ENCODE peak calls at places on chromosomes 11 and 22, in eight cellular contexts. P is germinal center; Y is AG09309; O is COR-L47; Z is small intestine; B is stimulated activated naive CD4-positive, alpha-beta T cell; G is lower lobe of right lung; C is substantia nigra. T is an unnamed sample.

GRCh38 chr22:43897751-43898261 is 6.0 kb upstream of the PNPLA5 start:
- DNase-seq in O (no peak), G (no peak), P (no peak), B (no peak), C (no peak), Y (no peak), Z (no peak), T (no peak)

GRCh38 chr22:19571207-19571795 is 47.1 kb upstream of the CLDN5 start:
- DNase-seq in G (no peak), P (no peak), Z (no peak), B (no peak), Y (no peak), C (no peak), O (no peak), T (no peak)

GRCh38 chr11:133913761-133914160 is 43.0 kb downstream of the IGSF9B start:
- DNase-seq in P (no peak), Z (no peak), C (no peak), G (no peak), Y (no peak), B (no peak), O (no peak), T (no peak)

GRCh38 chr11:46063138-46063537 is 58.1 kb downstream of the PHF21A start:
- DNase-seq in P (no peak), Y (no peak), C (no peak), G (no peak), O (no peak), B (no peak), Z (no peak), T (no peak)

GRCh38 chr11:17719028-17719939 is at the start of gene MYOD1:
- DNase-seq in C (no peak), O (peak), P (no peak), G (no peak), Y (no peak), B (no peak), Z (no peak), T (peak)

GRCh38 chr22:45516923-45517675 is 14.4 kb downstream of the FBLN1 start:
- DNase-seq in Y (no peak), G (no peak), O (no peak), B (no peak), Z (no peak), P (no peak), C (no peak), T (no peak)

GRCh38 chr11:82315093-82315492 is 418.6 kb downstream of the FAM181B start:
- DNase-seq in Y (no peak), G (no peak), O (no peak), Z (peak), P (no peak), C (no peak), B (no peak), T (no peak)

GRCh38 chr11:9535189-9535781 is 38.2 kb upstream of the WEE1 start:
- DNase-seq in Z (peak), B (peak), O (peak), Y (peak), G (peak), P (peak), C (peak), T (peak)

GRCh38 chr11:107598225-107599139 is 7.5 kb downstream of the ELMOD1 start:
- DNase-seq in P (peak), Z (peak), B (no peak), C (no peak), Y (no peak), O (no peak), G (peak), T (no peak)

GRCh38 chr11:47233989-47234668 is 14.5 kb downstream of the ACP2 start:
- DNase-seq in P (no peak), Y (no peak), Z (peak), O (peak), C (no peak), G (no peak), B (peak), T (peak)

GRCh38 chr22:46748948-46749681 is 11.1 kb upstream of the CERK start:
- DNase-seq in Z (no peak), P (no peak), C (no peak), O (no peak), Y (no peak), B (peak), G (no peak), T (peak)

GRCh38 chr11:78708388-78708787 is 133.7 kb upstream of the NARS2 start:
- DNase-seq in P (no peak), B (no peak), G (no peak), Y (no peak), C (no peak), O (no peak), Z (no peak), T (no peak)

GRCh38 chr11:105757107-105757506 is 147.2 kb downstream of the GRIA4 start:
- DNase-seq in O (no peak), Z (no peak), Y (no peak), P (no peak), C (no peak), G (no peak), B (no peak), T (no peak)

GRCh38 chr11:123707606-123708205 is 33.8 kb downstream of the ZNF202 start:
- DNase-seq in O (peak), B (peak), C (peak), Y (no peak), G (no peak), P (peak), Z (peak), T (peak)

GRCh38 chr11:131748146-131749050 is 378.0 kb downstream of the NTM start:
- DNase-seq in O (peak), P (peak), Z (peak), C (peak), Y (no peak), G (no peak), B (no peak), T (peak)

GRCh38 chr11:101880208-101880607 is 34.6 kb upstream of the CEP126 start:
- DNase-seq in C (no peak), O (peak), Z (peak), P (peak), Y (no peak), G (no peak), B (no peak), T (no peak)

GRCh38 chr11:65266210-65266609 is 4.4 kb downstream of the POLA2 start:
- DNase-seq in P (no peak), B (no peak), C (no peak), O (no peak), Y (no peak), G (no peak), Z (no peak), T (no peak)

GRCh38 chr11:69479591-69480271 is 1.7 kb upstream of the LINC01488 start:
- DNase-seq in B (no peak), G (peak), P (no peak), Z (peak), O (no peak), C (no peak), Y (no peak), T (peak)

GRCh38 chr11:16801288-16801980 is 63.0 kb downstream of the C11orf58 start:
- DNase-seq in Y (no peak), B (no peak), O (no peak), Z (no peak), P (no peak), G (no peak), C (no peak), T (no peak)

GRCh38 chr11:373716-374551 is 4.6 kb downstream of the B4GALNT4 start:
- DNase-seq in B (no peak), Z (no peak), Y (no peak), O (no peak), G (no peak), P (no peak), C (peak), T (no peak)

GRCh38 chr11:84747871-84748270 is 879.3 kb downstream of the DLG2 start:
- DNase-seq in Y (no peak), Z (no peak), O (no peak), C (no peak), G (no peak), P (no peak), B (peak), T (no peak)

GRCh38 chr11:44634401-44635281 is 69.2 kb downstream of the CD82 start:
- DNase-seq in G (no peak), B (no peak), O (peak), Z (no peak), Y (no peak), C (peak), P (no peak), T (peak)

GRCh38 chr11:43649501-43649900 is 31.0 kb upstream of the HSD17B12 start:
- DNase-seq in O (no peak), P (no peak), G (no peak), Z (no peak), Y (no peak), B (no peak), C (no peak), T (no peak)

GRCh38 chr11:57482782-57483569 is 22.6 kb downstream of the RTN4RL2 start:
- DNase-seq in Y (no peak), B (peak), G (peak), C (no peak), Z (no peak), O (no peak), P (peak), T (peak)

GRCh38 chr11:119699227-119699626 is 29.8 kb downstream of the NECTIN1 start:
- DNase-seq in B (no peak), Z (peak), O (no peak), C (no peak), P (no peak), G (peak), Y (no peak), T (peak)

GRCh38 chr22:39463931-39464390 is 7.1 kb downstream of the MGAT3 start:
- DNase-seq in B (no peak), C (peak), G (peak), O (no peak), Y (no peak), P (no peak), Z (no peak), T (peak)

GRCh38 chr11:19664896-19665548 is 47.6 kb upstream of the NAV2 start:
- DNase-seq in Y (peak), Z (no peak), B (no peak), C (no peak), G (no peak), P (no peak), O (no peak), T (no peak)

GRCh38 chr11:59197990-59198389 is 14.7 kb downstream of the MPEG1 start:
- DNase-seq in G (peak), Z (no peak), O (peak), B (no peak), Y (peak), P (no peak), C (peak), T (peak)

GRCh38 chr11:57638005-57638760 is 11.5 kb downstream of the YPEL4 start:
- DNase-seq in B (peak), Z (no peak), G (peak), C (peak), P (no peak), Y (peak), O (peak), T (peak)

GRCh38 chr22:49139492-49140151 is 688.1 kb downstream of the BRD1 start:
- DNase-seq in G (peak), C (no peak), B (no peak), O (no peak), P (no peak), Y (no peak), Z (no peak), T (no peak)